ENCODE peak calls at places on chromosomes 2 and 18, in six cellular contexts. D is heart left ventricle; B is psoas muscle; L is body of pancreas; I is CD4-positive, alpha-beta memory T cell; Z is kidney. P is an unnamed sample.

GRCh38 chr18:43893001-43893637 is 615.8 kb upstream of the SYT4 start:
- DNase-seq in D (no peak), B (no peak), L (no peak), I (no peak), Z (no peak), P (no peak)

GRCh38 chr18:76985156-76985950 is 147.2 kb downstream of the MBP start:
- DNase-seq in D (no peak), B (no peak), L (no peak), I (no peak), Z (no peak), P (no peak)

GRCh38 chr2:96692094-96692971 is 47.5 kb downstream of the LMAN2L start:
- DNase-seq in D (no peak), B (no peak), L (no peak), I (no peak), Z (no peak), P (no peak)

GRCh38 chr2:84906900-84907714 is 1.7 kb downstream of the TMSB10 start:
- DNase-seq in D (peak; percentile 85), B (peak; percentile 77), L (no peak), I (peak; percentile 72), Z (peak; percentile 91), P (peak; percentile 57)

GRCh38 chr2:209476367-209477191 is 52.7 kb downstream of the MAP2 start:
- DNase-seq in D (no peak), B (no peak), L (peak; percentile 81), I (no peak), Z (no peak), P (peak; percentile 78)

GRCh38 chr2:203583084-203583695 is 48.1 kb upstream of the RAPH1 start:
- DNase-seq in D (no peak), B (no peak), L (no peak), I (no peak), Z (no peak), P (no peak)

GRCh38 chr18:76573325-76574025 is 78.4 kb upstream of the ZNF516 start:
- DNase-seq in D (no peak), B (no peak), L (no peak), I (no peak), Z (no peak), P (no peak)

GRCh38 chr2:12761109-12761508 is 44.4 kb downstream of the TRIB2 start:
- DNase-seq in D (no peak), B (no peak), L (no peak), I (peak; percentile 21), Z (no peak), P (no peak)

GRCh38 chr2:142745691-142746090 is 131.8 kb upstream of the KYNU start:
- DNase-seq in D (no peak), B (no peak), L (no peak), I (no peak), Z (no peak), P (no peak)

GRCh38 chr2:229454934-229455631 is 184.0 kb upstream of the PID1 start:
- DNase-seq in D (no peak), B (no peak), L (no peak), I (no peak), Z (no peak), P (no peak)

GRCh38 chr2:9708683-9709538 is 78.1 kb upstream of the YWHAQ start:
- DNase-seq in D (no peak), B (no peak), L (no peak), I (no peak), Z (no peak), P (peak; percentile 45)

GRCh38 chr2:204174034-204174433 is 237.5 kb downstream of the ICOS start:
- DNase-seq in D (no peak), B (no peak), L (no peak), I (no peak), Z (no peak), P (no peak)

GRCh38 chr2:110770696-110771425 is 38.5 kb downstream of the ACOXL start:
- DNase-seq in D (peak; percentile 37), B (peak; percentile 78), L (no peak), I (no peak), Z (no peak), P (peak; percentile 51)

GRCh38 chr2:47259829-47260228 is 104.7 kb upstream of the STPG4 start:
- DNase-seq in D (no peak), B (no peak), L (no peak), I (no peak), Z (no peak), P (no peak)

GRCh38 chr18:21272016-21272582 is 30.1 kb downstream of the GREB1L start:
- DNase-seq in D (no peak), B (no peak), L (no peak), I (no peak), Z (no peak), P (no peak)

GRCh38 chr18:55876254-55876653 is 288.3 kb upstream of the TCF4 start:
- DNase-seq in D (no peak), B (no peak), L (no peak), I (no peak), Z (no peak), P (no peak)

GRCh38 chr2:9554841-9555337 is 741 bp downstream of the ADAM17 start:
- DNase-seq in D (no peak), B (no peak), L (peak; percentile 27), I (peak; percentile 45), Z (no peak), P (peak; percentile 72)

GRCh38 chr2:241064008-241064801 is 37.9 kb downstream of the MTERF4 start:
- DNase-seq in D (no peak), B (peak; percentile 45), L (peak; percentile 78), I (peak; percentile 46), Z (peak; percentile 90), P (no peak)

GRCh38 chr2:35495182-35495581 is 860.4 kb upstream of the CRIM1 start:
- DNase-seq in D (no peak), B (no peak), L (no peak), I (no peak), Z (no peak), P (no peak)

GRCh38 chr2:142218471-142218870 is 87.7 kb upstream of the LRP1B start:
- DNase-seq in D (no peak), B (no peak), L (no peak), I (no peak), Z (no peak), P (no peak)

GRCh38 chr2:231670892-231671616 is 37.3 kb upstream of the PTMA start:
- DNase-seq in D (no peak), B (no peak), L (no peak), I (no peak), Z (peak; percentile 85), P (no peak)

GRCh38 chr2:219968685-219969345 is 341.4 kb downstream of the SLC4A3 start:
- DNase-seq in D (no peak), B (no peak), L (no peak), I (no peak), Z (no peak), P (no peak)

GRCh38 chr2:219969508-219969907 is 342.1 kb downstream of the SLC4A3 start:
- DNase-seq in D (no peak), B (no peak), L (no peak), I (no peak), Z (no peak), P (no peak)

GRCh38 chr2:219973136-219973535 is 345.7 kb downstream of the SLC4A3 start:
- DNase-seq in D (no peak), B (no peak), L (no peak), I (no peak), Z (no peak), P (no peak)
- H3K4me1 ChIP-seq in D (no peaks in the 10 kb centered on the region), B (no peaks in the 10 kb centered on the region), L (no peaks in the 10 kb centered on the region), I (no peaks in the 10 kb centered on the region), Z (no peaks in the 10 kb centered on the region), P (no peaks in the 10 kb centered on the region)

GRCh38 chr2:239832995-239833727 is 192.0 kb downstream of the NDUFA10 start:
- DNase-seq in D (no peak), B (no peak), L (no peak), I (no peak), Z (peak; percentile 58), P (no peak)

GRCh38 chr2:239830718-239831271 is 194.3 kb downstream of the NDUFA10 start:
- DNase-seq in D (peak; percentile 13), B (no peak), L (no peak), I (no peak), Z (peak; percentile 64), P (no peak)

GRCh38 chr2:239830066-239830717 is 194.9 kb downstream of the NDUFA10 start:
- DNase-seq in D (peak; percentile 18), B (no peak), L (no peak), I (no peak), Z (peak; percentile 57), P (no peak)

GRCh38 chr2:239832101-239832994 is 192.8 kb downstream of the NDUFA10 start:
- DNase-seq in D (no peak), B (peak; percentile 24), L (no peak), I (no peak), Z (peak; percentile 26), P (no peak)

DNA sequence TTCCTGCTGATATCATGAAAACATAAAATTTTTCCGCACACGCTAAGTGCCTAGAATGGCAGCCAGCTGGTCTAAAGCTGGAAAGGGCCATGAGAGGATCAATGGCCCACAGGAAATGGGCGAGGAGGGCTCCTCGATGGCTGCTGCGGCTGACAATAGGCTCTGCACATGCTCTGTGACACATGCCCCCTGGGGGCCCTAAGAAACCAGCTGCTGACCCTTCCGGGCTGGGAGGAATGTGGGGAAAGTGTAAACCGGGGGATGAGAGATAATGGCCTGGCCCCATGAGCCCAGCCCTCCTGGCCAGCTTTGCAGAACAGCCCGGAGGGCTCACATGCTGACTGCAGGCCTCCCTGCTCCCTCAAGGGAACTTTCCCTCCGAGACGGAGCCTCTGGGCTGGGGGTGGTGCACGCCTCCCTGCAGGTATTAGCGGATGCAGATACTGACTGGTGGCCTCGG is 193.8 kb downstream of the NDUFA10 start:
- DNase-seq in D (no peak), B (no peak), L (no peak), I (no peak), Z (peak; percentile 72), P (peak; percentile 74)
- H3K9me3 ChIP-seq in D (no peaks in the 10 kb centered on the region), B (no peaks in the 10 kb centered on the region), L (no peaks in the 10 kb centered on the region), I (no peaks in the 10 kb centered on the region), Z (peaks cover 2% of the 10 kb centered on the region), P (no peaks in the 10 kb centered on the region)

DNA sequence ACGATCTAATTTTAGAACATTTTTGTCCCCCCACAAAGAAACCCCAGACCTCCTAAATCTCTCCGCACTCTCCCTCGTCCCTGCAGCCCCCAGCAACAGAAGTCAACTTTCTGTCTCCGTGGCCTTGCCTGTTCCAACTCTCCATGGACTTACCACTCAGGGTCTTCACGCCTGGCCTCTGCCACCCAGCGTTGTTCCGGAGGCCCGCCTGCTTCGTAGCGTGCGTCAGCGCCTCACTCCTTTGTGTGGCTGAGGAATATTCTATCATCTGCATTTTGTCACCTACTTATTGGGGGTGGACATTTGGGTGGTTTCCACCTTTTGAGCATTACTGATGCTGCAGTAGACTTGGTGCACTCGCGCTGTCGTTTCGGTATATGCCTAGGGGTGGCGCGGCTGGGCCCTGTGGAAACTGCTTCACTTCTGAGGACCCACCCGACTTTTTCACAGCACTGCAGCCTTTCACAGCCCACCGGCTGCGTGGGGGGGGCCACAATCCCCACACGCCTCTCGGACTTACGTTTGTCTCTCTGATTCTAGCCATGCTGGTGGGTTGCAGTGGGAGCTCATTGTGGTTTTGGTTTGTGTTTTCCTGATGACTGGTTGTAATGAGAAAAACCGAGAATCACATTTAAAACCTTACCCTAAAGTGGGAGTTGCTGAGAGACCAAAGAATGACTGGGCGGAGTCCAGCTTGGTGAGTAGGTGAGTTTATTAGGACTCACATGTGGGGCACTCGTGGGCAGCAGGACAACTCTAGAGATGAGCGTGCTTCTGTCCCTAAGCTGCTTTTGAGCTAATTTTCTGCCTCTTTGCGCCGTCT is 1.4 kb upstream of the HSBP1L1 start:
- DNase-seq in D (no peak), B (no peak), L (no peak), I (peak; percentile 64), Z (no peak), P (no peak)
- H3K4me3 ChIP-seq in D (no peak overlapping the region), B (no peak overlapping the region), L (no peak overlapping the region), I (no peak overlapping the region), Z (no peak overlapping the region), P (no peak overlapping the region)

GRCh38 chr2:226791056-226791486 is 8.5 kb downstream of the IRS1 start:
- DNase-seq in D (peak; percentile 52), B (no peak), L (peak; percentile 55), I (peak; percentile 88), Z (no peak), P (no peak)
- H3K4me1 ChIP-seq in D (peaks cover 71% of the 10 kb centered on the region), B (peaks cover 76% of the 10 kb centered on the region), L (peaks cover 64% of the 10 kb centered on the region), I (peaks cover 19% of the 10 kb centered on the region), Z (peaks cover 20% of the 10 kb centered on the region), P (no peaks in the 10 kb centered on the region)